ENCODE peak calls at places on chromosomes 3 and 15, in eight cellular contexts. Y is WTC11; C is NAMALWA; N is Caco-2; A is stromal cell of bone marrow; I is stimulated activated CD4-positive, alpha-beta T cell treated with anti-CD3 and anti-CD28 coated beads, Interleukin-1b, Interleukin-23, amount 100 ng/mL, for 24 hours; E is H9; P is endothelial cell. W is an unnamed sample.

GRCh38 chr3:3196148-3196861 is 16.8 kb upstream of the CRBN start:
- DNase-seq in C (peak), A (no peak), P (peak), N (peak), I (no peak), Y (peak), E (peak), W (peak)

GRCh38 chr3:54642147-54642546 is 285.7 kb downstream of the LRTM1 start:
- DNase-seq in Y (no peak), N (no peak), C (no peak), I (no peak), A (no peak), E (no peak), P (no peak), W (no peak)

GRCh38 chr3:126358038-126358815 is 1.0 kb upstream of the KLF15 start:
- DNase-seq in A (no peak), C (no peak), I (no peak), E (peak), Y (peak), N (no peak), P (no peak), W (peak)

GRCh38 chr3:189805375-189806067 is 174.3 kb downstream of the TP63 start:
- DNase-seq in N (no peak), Y (no peak), I (no peak), E (no peak), C (no peak), A (no peak), P (no peak), W (no peak)

GRCh38 chr3:70308760-70309159 is 3.7 kb downstream of the MDFIC2 start:
- DNase-seq in C (peak), I (no peak), E (peak), A (peak), Y (peak), P (peak), N (peak), W (peak)

GRCh38 chr15:45921376-45921775 is 286.5 kb downstream of the SQOR start:
- DNase-seq in I (no peak), E (no peak), N (peak), C (no peak), Y (no peak), P (no peak), A (no peak), W (no peak)

GRCh38 chr3:184832044-184832443 is 20.1 kb downstream of the VPS8 start:
- DNase-seq in C (no peak), Y (no peak), I (no peak), N (no peak), P (no peak), A (no peak), E (no peak), W (no peak)

GRCh38 chr3:197183582-197183981 is 114.8 kb downstream of the DLG1 start:
- DNase-seq in N (no peak), Y (no peak), P (no peak), C (peak), A (no peak), E (peak), I (no peak), W (peak)

GRCh38 chr3:170429050-170429449 is 10.4 kb downstream of the CLDN11 start:
- DNase-seq in E (no peak), Y (no peak), C (no peak), N (no peak), A (no peak), P (no peak), I (no peak), W (peak)

GRCh38 chr3:128485283-128486156 is 7.5 kb downstream of the GATA2 start:
- DNase-seq in N (no peak), E (no peak), A (no peak), C (no peak), Y (no peak), I (no peak), P (no peak), W (no peak)

GRCh38 chr15:88701561-88702095 is 62.8 kb downstream of the ISG20 start:
- DNase-seq in I (no peak), C (peak), P (peak), N (peak), A (no peak), E (peak), Y (peak), W (peak)

GRCh38 chr15:100720406-100720967 is 118.1 kb downstream of the ASB7 start:
- DNase-seq in C (no peak), A (no peak), P (no peak), E (peak), Y (no peak), N (no peak), I (no peak), W (no peak)

GRCh38 chr3:153897025-153897723 is 224.0 kb upstream of the ARHGEF26 start:
- DNase-seq in N (no peak), C (peak), E (no peak), A (no peak), Y (no peak), P (no peak), I (no peak), W (no peak)

GRCh38 chr3:195102609-195103467 is 168.1 kb downstream of the XXYLT1 start:
- DNase-seq in A (peak), N (no peak), Y (no peak), P (no peak), E (no peak), I (no peak), C (no peak), W (no peak)

GRCh38 chr15:56936929-56937328 is 18.5 kb downstream of the TCF12 start:
- DNase-seq in E (no peak), C (no peak), I (no peak), P (no peak), Y (no peak), N (no peak), A (no peak), W (no peak)

GRCh38 chr3:46228259-46229222 is 13.7 kb upstream of the CCR3 start:
- DNase-seq in Y (no peak), A (no peak), P (no peak), C (no peak), N (no peak), I (no peak), E (no peak), W (no peak)

GRCh38 chr3:182384182-182384581 is 409.1 kb upstream of the ATP11B start:
- DNase-seq in I (no peak), C (no peak), P (no peak), A (no peak), Y (no peak), N (no peak), E (no peak), W (no peak)

GRCh38 chr3:181725830-181726229 is 14.1 kb downstream of the SOX2 start:
- DNase-seq in Y (no peak), N (no peak), I (no peak), C (no peak), A (no peak), E (no peak), P (no peak), W (peak)

GRCh38 chr15:75666823-75667501 is 19.2 kb downstream of the SNX33 start:
- DNase-seq in A (peak), Y (no peak), I (no peak), P (no peak), C (peak), N (no peak), E (no peak), W (no peak)

GRCh38 chr3:25235471-25235870 is 192.6 kb upstream of the RARB start:
- DNase-seq in C (no peak), P (no peak), Y (no peak), N (no peak), I (no peak), A (no peak), E (no peak), W (no peak)

GRCh38 chr3:53880396-53881345 is 1.3 kb downstream of the ACTR8 start:
- DNase-seq in Y (no peak), A (no peak), P (no peak), I (no peak), N (no peak), E (no peak), C (no peak), W (peak)

GRCh38 chr3:94101860-94102259 is 39.0 kb downstream of the NSUN3 start:
- DNase-seq in I (no peak), C (peak), N (no peak), A (no peak), P (no peak), Y (no peak), E (no peak), W (no peak)

GRCh38 chr3:60095511-60095910 is 1045.7 kb upstream of the CFAP20DC start:
- DNase-seq in E (no peak), N (no peak), I (no peak), A (no peak), C (no peak), P (no peak), Y (no peak), W (no peak)

GRCh38 chr15:61857169-61857829 is 202.9 kb downstream of the VPS13C start:
- DNase-seq in P (no peak), N (no peak), C (peak), I (no peak), Y (no peak), A (no peak), E (no peak), W (no peak)

GRCh38 chr3:63654931-63655330 is 2.5 kb downstream of the SNTN start:
- DNase-seq in N (no peak), E (no peak), C (no peak), Y (no peak), P (no peak), A (no peak), I (no peak), W (no peak)

GRCh38 chr3:169594402-169594801 is 69.1 kb downstream of the MECOM start:
- DNase-seq in N (no peak), P (no peak), I (no peak), E (no peak), Y (no peak), C (no peak), A (no peak), W (no peak)

GRCh38 chr3:133591271-133591742 is 17.8 kb downstream of the CDV3 start:
- DNase-seq in P (no peak), I (no peak), Y (no peak), E (no peak), C (no peak), A (no peak), N (peak), W (no peak)

GRCh38 chr15:43370975-43371974 is at the start of the genes TUBGCP4 and ZSCAN29:
- DNase-seq in Y (peak), P (peak), E (peak), C (peak), A (peak), N (peak), I (peak), W (peak)

GRCh38 chr15:57273366-57273765 is 102.9 kb upstream of the CGNL1 start:
- DNase-seq in A (no peak), P (no peak), I (no peak), Y (no peak), E (no peak), C (no peak), N (no peak), W (no peak)

GRCh38 chr3:171267089-171267488 is 193.1 kb downstream of the TNIK start:
- DNase-seq in I (no peak), P (no peak), A (no peak), E (no peak), N (no peak), C (no peak), Y (no peak), W (no peak)

GRCh38 chr3:79369306-79369705 is 398.5 kb downstream of the ROBO1 start:
- DNase-seq in C (no peak), N (no peak), P (no peak), A (peak), E (no peak), I (no peak), Y (no peak), W (no peak)

GRCh38 chr3:52779411-52780297 is 2.3 kb downstream of the ITIH1 start:
- DNase-seq in P (no peak), A (no peak), I (no peak), E (no peak), Y (peak), C (peak), N (no peak), W (peak)

GRCh38 chr15:42315435-42316020 is 42.3 kb upstream of the TMEM87A start:
- DNase-seq in P (no peak), I (no peak), A (no peak), E (no peak), Y (no peak), C (no peak), N (no peak), W (no peak)

GRCh38 chr3:23720059-23720458 is 85.7 kb upstream of the UBE2E1 start:
- DNase-seq in C (no peak), I (no peak), N (no peak), P (no peak), A (no peak), Y (no peak), E (no peak), W (no peak)

GRCh38 chr3:133570937-133571320 is 2.6 kb upstream of the CDV3 start:
- DNase-seq in N (no peak), Y (no peak), C (no peak), P (no peak), E (no peak), I (no peak), A (no peak), W (no peak)

GRCh38 chr3:45896069-45896468 is 9.7 kb downstream of the CCR9 start:
- DNase-seq in N (no peak), A (no peak), P (no peak), C (no peak), E (no peak), Y (no peak), I (no peak), W (no peak)

GRCh38 chr3:23698652-23699313 is 107.0 kb upstream of the UBE2E1 start:
- DNase-seq in P (no peak), N (no peak), A (no peak), I (no peak), E (no peak), C (peak), Y (no peak), W (no peak)

GRCh38 chr15:82122754-82123400 is 77.1 kb upstream of the MEX3B start:
- DNase-seq in I (no peak), C (no peak), P (no peak), A (peak), N (no peak), Y (no peak), E (no peak), W (no peak)